ENCODE peak calls at places on chromosome 10, in four cellular contexts. One of them, this sample, is unnamed.

GRCh38 chr10:131695814-131696165 is 205.0 kb upstream of the PPP2R2D start:
- DNase-seq in AG04449: no peak
- DNase-seq in fibroblast of pulmonary artery: no peak
- DNase-seq in heart right ventricle: no peak
- DNase-seq in this sample: no peak

GRCh38 chr10:69009360-69009759 is 20.8 kb downstream of the KIFBP start:
- DNase-seq in heart right ventricle: no peak
- DNase-seq in AG04449: no peak
- DNase-seq in fibroblast of pulmonary artery: peak
- DNase-seq in this sample: no peak

GRCh38 chr10:71817831-71818268 is 33.2 kb downstream of the PSAP start:
- DNase-seq in fibroblast of pulmonary artery: no peak
- DNase-seq in AG04449: no peak
- DNase-seq in heart right ventricle: peak
- DNase-seq in this sample: no peak

GRCh38 chr10:46220872-46221538 is 65.8 kb upstream of the ANTXRL start:
- DNase-seq in heart right ventricle: no peak
- DNase-seq in fibroblast of pulmonary artery: no peak
- DNase-seq in AG04449: no peak
- DNase-seq in this sample: no peak

GRCh38 chr10:133306941-133307379 is 1.7 kb downstream of the TUBGCP2 start:
- DNase-seq in fibroblast of pulmonary artery: no peak
- DNase-seq in heart right ventricle: no peak
- DNase-seq in AG04449: no peak
- DNase-seq in this sample: no peak

GRCh38 chr10:121926669-121927360 is 1.0 kb downstream of the ATE1 start:
- DNase-seq in heart right ventricle: no peak
- DNase-seq in fibroblast of pulmonary artery: no peak
- DNase-seq in AG04449: no peak
- DNase-seq in this sample: peak

GRCh38 chr10:36254191-36254590 is 612.1 kb upstream of the FZD8 start:
- DNase-seq in heart right ventricle: peak
- DNase-seq in fibroblast of pulmonary artery: peak
- DNase-seq in AG04449: no peak
- DNase-seq in this sample: peak

GRCh38 chr10:61486738-61487396 is 33.7 kb upstream of the TMEM26 start:
- DNase-seq in heart right ventricle: no peak
- DNase-seq in AG04449: no peak
- DNase-seq in fibroblast of pulmonary artery: peak
- DNase-seq in this sample: peak

GRCh38 chr10:132506711-132507466 is 30.7 kb upstream of the INPP5A start:
- DNase-seq in fibroblast of pulmonary artery: peak
- DNase-seq in heart right ventricle: no peak
- DNase-seq in AG04449: peak
- DNase-seq in this sample: no peak

GRCh38 chr10:17009228-17009700 is 120.3 kb downstream of the CUBN start:
- DNase-seq in fibroblast of pulmonary artery: peak
- DNase-seq in AG04449: no peak
- DNase-seq in heart right ventricle: no peak
- DNase-seq in this sample: peak

GRCh38 chr10:46284286-46285229 is 2.2 kb upstream of the ANTXRL start:
- DNase-seq in heart right ventricle: peak
- DNase-seq in fibroblast of pulmonary artery: peak
- DNase-seq in AG04449: no peak
- DNase-seq in this sample: peak

GRCh38 chr10:132196178-132197113 is 9.7 kb downstream of the DPYSL4 start:
- DNase-seq in fibroblast of pulmonary artery: no peak
- DNase-seq in heart right ventricle: no peak
- DNase-seq in AG04449: no peak
- DNase-seq in this sample: no peak

GRCh38 chr10:58457761-58458616 is 54.7 kb upstream of the BICC1 start:
- DNase-seq in fibroblast of pulmonary artery: peak
- DNase-seq in heart right ventricle: peak
- DNase-seq in AG04449: peak
- DNase-seq in this sample: peak

GRCh38 chr10:43653746-43654145 is 5.1 kb upstream of the ZNF32 start:
- DNase-seq in fibroblast of pulmonary artery: no peak
- DNase-seq in heart right ventricle: no peak
- DNase-seq in AG04449: no peak
- DNase-seq in this sample: peak

GRCh38 chr10:3471927-3472704 is 299.5 kb upstream of the PITRM1 start:
- DNase-seq in heart right ventricle: no peak
- DNase-seq in fibroblast of pulmonary artery: no peak
- DNase-seq in AG04449: no peak
- DNase-seq in this sample: no peak

GRCh38 chr10:125085281-125085680 is 75.1 kb downstream of the CTBP2 start:
- DNase-seq in fibroblast of pulmonary artery: peak
- DNase-seq in AG04449: no peak
- DNase-seq in heart right ventricle: no peak
- DNase-seq in this sample: no peak

GRCh38 chr10:75294031-75294437 is 58.3 kb upstream of the COMTD1 start:
- DNase-seq in fibroblast of pulmonary artery: no peak
- DNase-seq in AG04449: no peak
- DNase-seq in heart right ventricle: no peak
- DNase-seq in this sample: no peak

GRCh38 chr10:90424730-90425129 is 433.1 kb downstream of the HTR7 start:
- DNase-seq in heart right ventricle: no peak
- DNase-seq in AG04449: no peak
- DNase-seq in fibroblast of pulmonary artery: no peak
- DNase-seq in this sample: peak

GRCh38 chr10:1570652-1571051 is 166.7 kb downstream of the ADARB2 start:
- DNase-seq in AG04449: no peak
- DNase-seq in fibroblast of pulmonary artery: no peak
- DNase-seq in heart right ventricle: no peak
- DNase-seq in this sample: no peak

GRCh38 chr10:129163536-129163935 is 303.5 kb upstream of the MGMT start:
- DNase-seq in heart right ventricle: no peak
- DNase-seq in AG04449: no peak
- DNase-seq in fibroblast of pulmonary artery: no peak
- DNase-seq in this sample: no peak

GRCh38 chr10:14926061-14926470 is 27.8 kb downstream of the DCLRE1C start:
- DNase-seq in AG04449: no peak
- DNase-seq in fibroblast of pulmonary artery: no peak
- DNase-seq in heart right ventricle: no peak
- DNase-seq in this sample: no peak

GRCh38 chr10:24618401-24618800 is 105.3 kb downstream of the ARHGAP21 start:
- DNase-seq in heart right ventricle: no peak
- DNase-seq in AG04449: no peak
- DNase-seq in fibroblast of pulmonary artery: no peak
- DNase-seq in this sample: no peak

GRCh38 chr10:122427280-122427679 is 27.2 kb upstream of the ARMS2 start:
- DNase-seq in fibroblast of pulmonary artery: no peak
- DNase-seq in heart right ventricle: no peak
- DNase-seq in AG04449: no peak
- DNase-seq in this sample: no peak

GRCh38 chr10:49207936-49208482 is 19.8 kb upstream of the TMEM273 start:
- DNase-seq in AG04449: no peak
- DNase-seq in heart right ventricle: no peak
- DNase-seq in fibroblast of pulmonary artery: no peak
- DNase-seq in this sample: no peak

GRCh38 chr10:43348511-43349312 is 22.7 kb upstream of the FXYD4 start:
- DNase-seq in AG04449: no peak
- DNase-seq in heart right ventricle: peak
- DNase-seq in fibroblast of pulmonary artery: peak
- DNase-seq in this sample: peak

GRCh38 chr10:118629211-118629610 is 33.8 kb upstream of the PRLHR start:
- DNase-seq in fibroblast of pulmonary artery: no peak
- DNase-seq in AG04449: no peak
- DNase-seq in heart right ventricle: no peak
- DNase-seq in this sample: no peak

GRCh38 chr10:1968257-1969025 is 231.1 kb upstream of the ADARB2 start:
- DNase-seq in fibroblast of pulmonary artery: no peak
- DNase-seq in heart right ventricle: no peak
- DNase-seq in AG04449: no peak
- DNase-seq in this sample: no peak

GRCh38 chr10:73898730-73899400 is 12.1 kb upstream of the PLAU start:
- DNase-seq in heart right ventricle: no peak
- DNase-seq in AG04449: no peak
- DNase-seq in fibroblast of pulmonary artery: no peak
- DNase-seq in this sample: no peak

GRCh38 chr10:122374859-122375721 is 582 bp downstream of the PLEKHA1 start:
- DNase-seq in heart right ventricle: peak
- DNase-seq in fibroblast of pulmonary artery: peak
- DNase-seq in AG04449: no peak
- DNase-seq in this sample: peak

GRCh38 chr10:109961181-109962001 is 38.1 kb upstream of the XPNPEP1 start:
- DNase-seq in fibroblast of pulmonary artery: peak
- DNase-seq in AG04449: no peak
- DNase-seq in heart right ventricle: no peak
- DNase-seq in this sample: peak

GRCh38 chr10:43360086-43360485 is 11.3 kb upstream of the FXYD4 start:
- DNase-seq in heart right ventricle: no peak
- DNase-seq in fibroblast of pulmonary artery: no peak
- DNase-seq in AG04449: no peak
- DNase-seq in this sample: no peak

GRCh38 chr10:94274142-94274787 is 88.5 kb downstream of the NOC3L start:
- DNase-seq in heart right ventricle: peak
- DNase-seq in fibroblast of pulmonary artery: peak
- DNase-seq in AG04449: no peak
- DNase-seq in this sample: peak

GRCh38 chr10:75449320-75450061 is 18.1 kb downstream of the LRMDA start:
- DNase-seq in AG04449: no peak
- DNase-seq in heart right ventricle: no peak
- DNase-seq in fibroblast of pulmonary artery: no peak
- DNase-seq in this sample: no peak

GRCh38 chr10:78719276-78719675 is 349.5 kb upstream of the ZMIZ1 start:
- DNase-seq in heart right ventricle: no peak
- DNase-seq in AG04449: no peak
- DNase-seq in fibroblast of pulmonary artery: no peak
- DNase-seq in this sample: no peak
- H3K4me3 ChIP-seq in heart right ventricle: no peak
- H3K4me3 ChIP-seq in AG04449: no peak
- H3K4me3 ChIP-seq in fibroblast of pulmonary artery: no peak
- H3K4me3 ChIP-seq in this sample: no peak

DNA sequence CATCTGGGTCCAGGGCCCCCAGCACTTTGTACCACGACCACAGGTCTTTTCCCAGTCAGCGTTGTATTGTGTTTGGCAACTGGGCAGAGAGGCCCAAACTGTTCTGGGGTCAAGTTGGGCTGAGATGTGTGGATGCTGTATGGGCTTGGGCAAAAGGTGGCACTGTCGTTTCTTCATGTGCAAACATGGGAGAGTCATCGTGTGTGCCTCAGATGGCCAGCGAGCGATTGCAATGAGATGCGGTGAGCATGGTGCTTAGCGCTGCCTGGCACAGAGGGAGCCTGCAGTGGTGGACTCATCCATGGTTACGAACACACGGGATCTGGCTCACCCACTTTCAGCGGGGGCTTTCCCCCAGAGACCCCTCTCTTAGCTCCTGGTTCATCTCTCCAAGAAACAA is 120.4 kb upstream of the SORCS3 start:
- DNase-seq in AG04449: no peak
- DNase-seq in heart right ventricle: no peak
- DNase-seq in fibroblast of pulmonary artery: no peak
- DNase-seq in this sample: no peak
- TF ChIP-seq CTCF in AG04449: no peak
- TF ChIP-seq CTCF in heart right ventricle: no peak
- TF ChIP-seq CTCF in fibroblast of pulmonary artery: no peak
- TF ChIP-seq CTCF in this sample: no peak

GRCh38 chr10:18879284-18879683 is 169.3 kb upstream of the MALRD1 start:
- DNase-seq in heart right ventricle: no peak
- DNase-seq in fibroblast of pulmonary artery: no peak
- DNase-seq in AG04449: no peak
- DNase-seq in this sample: no peak

GRCh38 chr10:18875480-18875879 is 173.1 kb upstream of the MALRD1 start:
- DNase-seq in heart right ventricle: no peak
- DNase-seq in fibroblast of pulmonary artery: no peak
- DNase-seq in AG04449: no peak
- DNase-seq in this sample: no peak

GRCh38 chr10:18886102-18886501 is 162.5 kb upstream of the MALRD1 start:
- DNase-seq in fibroblast of pulmonary artery: peak
- DNase-seq in heart right ventricle: no peak
- DNase-seq in AG04449: no peak
- DNase-seq in this sample: peak

GRCh38 chr10:18880530-18880929 is 168.1 kb upstream of the MALRD1 start:
- DNase-seq in heart right ventricle: no peak
- DNase-seq in fibroblast of pulmonary artery: no peak
- DNase-seq in AG04449: no peak
- DNase-seq in this sample: peak
- H3K4me3 ChIP-seq in heart right ventricle: no peak
- H3K4me3 ChIP-seq in fibroblast of pulmonary artery: no peak
- H3K4me3 ChIP-seq in AG04449: no peak
- H3K4me3 ChIP-seq in this sample: peak

GRCh38 chr10:34017281-34017680 is 682.8 kb upstream of the NRP1 start:
- DNase-seq in fibroblast of pulmonary artery: no peak
- DNase-seq in AG04449: no peak
- DNase-seq in heart right ventricle: no peak
- DNase-seq in this sample: no peak
- TF ChIP-seq CTCF in fibroblast of pulmonary artery: no peak
- TF ChIP-seq CTCF in AG04449: no peak
- TF ChIP-seq CTCF in heart right ventricle: no peak
- TF ChIP-seq CTCF in this sample: peak

GRCh38 chr10:32941357-32941756 is 16.7 kb downstream of the ITGB1 start:
- DNase-seq in AG04449: no peak
- DNase-seq in heart right ventricle: no peak
- DNase-seq in fibroblast of pulmonary artery: no peak
- DNase-seq in this sample: no peak

GRCh38 chr10:32939296-32940111 is 18.5 kb downstream of the ITGB1 start:
- DNase-seq in AG04449: no peak
- DNase-seq in heart right ventricle: no peak
- DNase-seq in fibroblast of pulmonary artery: no peak
- DNase-seq in this sample: no peak

GRCh38 chr10:32940321-32941264 is 17.4 kb downstream of the ITGB1 start:
- DNase-seq in fibroblast of pulmonary artery: no peak
- DNase-seq in heart right ventricle: no peak
- DNase-seq in AG04449: no peak
- DNase-seq in this sample: no peak

GRCh38 chr10:32938554-32939061 is 19.4 kb downstream of the ITGB1 start:
- DNase-seq in fibroblast of pulmonary artery: no peak
- DNase-seq in heart right ventricle: peak
- DNase-seq in AG04449: no peak
- DNase-seq in this sample: no peak

GRCh38 chr10:32937824-32938482 is 20.1 kb downstream of the ITGB1 start:
- DNase-seq in fibroblast of pulmonary artery: peak
- DNase-seq in AG04449: no peak
- DNase-seq in heart right ventricle: no peak
- DNase-seq in this sample: peak
- H3K4me3 ChIP-seq in fibroblast of pulmonary artery: no peak
- H3K4me3 ChIP-seq in AG04449: no peak
- H3K4me3 ChIP-seq in heart right ventricle: peak
- H3K4me3 ChIP-seq in this sample: no peak

This sample was measured in choroid plexus epithelial cell.